ENCODE peak calls at places on chromosome 20, in five cellular contexts. R, I, M, Q and S are unnamed samples.

GRCh38 chr20:10077081-10077471 is 42.3 kb downstream of the ANKEF1 start:
- DNase-seq in R (no peak), I (no peak), M (peak; percentile 1), Q (no peak), S (no peak)

GRCh38 chr20:24999568-24999967 is 7.0 kb upstream of the APMAP start:
- DNase-seq in R (no peak), I (no peak), M (no peak), Q (no peak), S (no peak)

GRCh38 chr20:354298-354977 is 7.5 kb downstream of the NRSN2 start:
- DNase-seq in R (peak; percentile 85), I (peak; percentile 91), M (peak; percentile 77), Q (peak; percentile 61), S (peak; percentile 89)

GRCh38 chr20:10790013-10790412 is 116.2 kb upstream of the JAG1 start:
- DNase-seq in R (no peak), I (no peak), M (no peak), Q (no peak), S (no peak)

GRCh38 chr20:57481281-57481711 is 43.6 kb downstream of the CTCFL start:
- DNase-seq in R (no peak), I (no peak), M (no peak), Q (no peak), S (no peak)

GRCh38 chr20:56893206-56893605 is 264.1 kb downstream of the TFAP2C start:
- DNase-seq in R (peak; percentile 43), I (no peak), M (no peak), Q (no peak), S (no peak)

GRCh38 chr20:48301189-48301588 is 515.9 kb upstream of the SULF2 start:
- DNase-seq in R (no peak), I (no peak), M (no peak), Q (no peak), S (no peak)

GRCh38 chr20:33172781-33173180 is 4.8 kb downstream of the BPIFA2 start:
- DNase-seq in R (no peak), I (no peak), M (no peak), Q (no peak), S (no peak)

GRCh38 chr20:14583413-14583812 is 246.0 kb upstream of the FLRT3 start:
- DNase-seq in R (no peak), I (no peak), M (no peak), Q (no peak), S (no peak)

GRCh38 chr20:52268184-52268583 is 76.6 kb upstream of the ZFP64 start:
- DNase-seq in R (no peak), I (peak; percentile 48), M (no peak), Q (peak; percentile 71), S (no peak)

GRCh38 chr20:59806578-59806975 is 126.9 kb downstream of the SYCP2 start:
- DNase-seq in R (no peak), I (no peak), M (no peak), Q (no peak), S (no peak)

GRCh38 chr20:11483697-11484096 is 434.0 kb upstream of the BTBD3 start:
- DNase-seq in R (no peak), I (no peak), M (no peak), Q (no peak), S (no peak)

GRCh38 chr20:39070484-39071231 is 108.5 kb downstream of the DHX35 start:
- DNase-seq in R (no peak), I (peak; percentile 86), M (no peak), Q (peak; percentile 65), S (no peak)

GRCh38 chr20:10074513-10074912 is 39.7 kb downstream of the ANKEF1 start:
- DNase-seq in R (no peak), I (peak; percentile 43), M (no peak), Q (peak; percentile 95), S (no peak)

GRCh38 chr20:21703740-21704407 is 1.6 kb upstream of the PAX1 start:
- DNase-seq in R (no peak), I (no peak), M (no peak), Q (no peak), S (no peak)

GRCh38 chr20:60976913-60977312 is 275.1 kb upstream of the CDH4 start:
- DNase-seq in R (no peak), I (no peak), M (no peak), Q (no peak), S (no peak)